ENCODE peak calls at places on chromosome 18, in ten cellular contexts. F, I, W, P, D, J, T, E, Z and N are unnamed samples.

GRCh38 chr18:22324191-22325131 is 93.3 kb downstream of the CTAGE1 start:
- DNase-seq in F (no peak), I (no peak), W (no peak), P (peak; percentile 61), D (peak; percentile 34), J (no peak), T (no peak), E (no peak), Z (no peak), N (peak; percentile 29)

GRCh38 chr18:56321470-56321869 is 316.9 kb downstream of the TXNL1 start:
- DNase-seq in F (no peak), I (peak; percentile 53), W (no peak), P (no peak), D (no peak), J (no peak), T (no peak), E (no peak), Z (no peak), N (no peak)

GRCh38 chr18:49656098-49656591 is 94.3 kb downstream of the LIPG start:
- DNase-seq in F (no peak), I (peak; percentile 92), W (peak; percentile 63), P (peak; percentile 96), D (peak; percentile 76), J (no peak), T (no peak), E (no peak), Z (no peak), N (peak; percentile 95)

GRCh38 chr18:11960743-11961380 is 20.4 kb upstream of the IMPA2 start:
- DNase-seq in F (no peak), I (no peak), W (no peak), P (no peak), D (no peak), J (no peak), T (no peak), E (no peak), Z (no peak), N (no peak)

GRCh38 chr18:7723558-7723957 is 156.4 kb downstream of the PTPRM start:
- DNase-seq in F (no peak), I (no peak), W (no peak), P (no peak), D (no peak), J (no peak), T (no peak), E (no peak), Z (no peak), N (no peak)

GRCh38 chr18:63213331-63213900 is 106.2 kb downstream of the BCL2 start:
- DNase-seq in F (no peak), I (no peak), W (no peak), P (no peak), D (no peak), J (no peak), T (no peak), E (no peak), Z (no peak), N (no peak)

GRCh38 chr18:50836521-50836957 is 16.7 kb upstream of the MRO start:
- DNase-seq in F (no peak), I (no peak), W (peak; percentile 55), P (peak; percentile 16), D (peak; percentile 75), J (peak; percentile 56), T (no peak), E (no peak), Z (no peak), N (peak; percentile 96)

GRCh38 chr18:23939896-23940295 is 74.7 kb upstream of the TTC39C start:
- DNase-seq in F (no peak), I (no peak), W (no peak), P (no peak), D (no peak), J (no peak), T (no peak), E (no peak), Z (no peak), N (no peak)

GRCh38 chr18:30491815-30492551 is 550.6 kb downstream of the DSC3 start:
- DNase-seq in F (no peak), I (no peak), W (no peak), P (no peak), D (no peak), J (no peak), T (no peak), E (no peak), Z (no peak), N (no peak)

GRCh38 chr18:37617623-37618022 is 52.0 kb upstream of the CELF4 start:
- DNase-seq in F (no peak), I (no peak), W (no peak), P (no peak), D (no peak), J (no peak), T (no peak), E (no peak), Z (no peak), N (no peak)

GRCh38 chr18:56851774-56852173 is 200.6 kb downstream of the WDR7 start:
- DNase-seq in F (no peak), I (no peak), W (no peak), P (no peak), D (no peak), J (no peak), T (no peak), E (no peak), Z (no peak), N (no peak)

GRCh38 chr18:58615150-58616132 is 13.4 kb downstream of the ALPK2 start:
- DNase-seq in F (no peak), I (no peak), W (no peak), P (peak; percentile 39), D (no peak), J (peak; percentile 71), T (peak; percentile 13), E (peak; percentile 55), Z (no peak), N (peak; percentile 73)

GRCh38 chr18:61860302-61860701 is 32.5 kb downstream of the RNF152 start:
- DNase-seq in F (no peak), I (no peak), W (no peak), P (no peak), D (no peak), J (no peak), T (no peak), E (no peak), Z (no peak), N (no peak)

GRCh38 chr18:39624934-39625333 is 2059.3 kb upstream of the CELF4 start:
- DNase-seq in F (no peak), I (no peak), W (no peak), P (peak; percentile 6), D (peak; percentile 67), J (no peak), T (no peak), E (no peak), Z (no peak), N (peak; percentile 70)

GRCh38 chr18:10476430-10476829 is 22.0 kb downstream of the APCDD1 start:
- DNase-seq in F (no peak), I (no peak), W (no peak), P (peak; percentile 74), D (peak; percentile 61), J (no peak), T (no peak), E (no peak), Z (no peak), N (peak; percentile 2)

GRCh38 chr18:36752929-36753865 is 75.6 kb downstream of the TPGS2 start:
- DNase-seq in F (no peak), I (peak; percentile 10), W (no peak), P (peak; percentile 30), D (no peak), J (no peak), T (no peak), E (no peak), Z (no peak), N (no peak)

GRCh38 chr18:58128286-58129018 is 84.4 kb downstream of the NEDD4L start:
- DNase-seq in F (no peak), I (no peak), W (peak; percentile 18), P (no peak), D (no peak), J (no peak), T (no peak), E (no peak), Z (no peak), N (peak; percentile 93)